ENCODE peak calls at places on chromosomes 5 and 9, in nine cellular contexts. I is AG09309, T is HCT116, Y is GM23338, K is hepatocyte, N is body of pancreas, B is kidney epithelial cell, V is bronchial epithelial cell, L is pancreas. C is an unnamed sample.

GRCh38 chr5:169716287-169716686 is 79.2 kb downstream of the DOCK2 start:
- DNase-seq in I (peak; percentile 21), T (no peak), Y (no peak), K (no peak), N (no peak), B (peak; percentile 52), V (peak; percentile 81), L (no peak), C (peak; percentile 76)

GRCh38 chr5:57298985-57299491 is 125.2 kb downstream of the GPBP1 start:
- DNase-seq in I (peak; percentile 46), T (peak; percentile 79), Y (peak; percentile 88), K (peak; percentile 92), N (peak; percentile 23), B (peak; percentile 59), V (peak; percentile 72), L (no peak), C (peak; percentile 96)

GRCh38 chr9:128845186-128845931 is 15.8 kb upstream of the SPOUT1 start:
- DNase-seq in I (no peak), T (no peak), Y (peak; percentile 58), K (peak; percentile 44), N (no peak), B (no peak), V (peak; percentile 84), L (no peak), C (no peak)

GRCh38 chr9:34606908-34607307 is 5.0 kb downstream of the RPP25L start:
- DNase-seq in I (no peak), T (no peak), Y (no peak), K (peak; percentile 48), N (no peak), B (no peak), V (no peak), L (no peak), C (no peak)

GRCh38 chr9:92257327-92257726 is 36.2 kb downstream of the IARS1 start:
- DNase-seq in I (no peak), T (no peak), Y (no peak), K (no peak), N (no peak), B (no peak), V (no peak), L (no peak), C (no peak)

GRCh38 chr5:36875789-36876388 is 680 bp upstream of the NIPBL start:
- DNase-seq in I (no peak), T (peak; percentile 51), Y (peak; percentile 73), K (peak; percentile 92), N (peak; percentile 87), B (no peak), V (peak; percentile 55), L (peak; percentile 76), C (peak; percentile 71)

GRCh38 chr5:142569905-142570304 is 116.0 kb downstream of the FGF1 start:
- DNase-seq in I (no peak), T (no peak), Y (no peak), K (no peak), N (no peak), B (no peak), V (no peak), L (no peak), C (no peak)

GRCh38 chr5:142861011-142861410 is 90.8 kb downstream of the ARHGAP26 start:
- DNase-seq in I (no peak), T (no peak), Y (no peak), K (no peak), N (no peak), B (no peak), V (no peak), L (no peak), C (no peak)

GRCh38 chr5:159825551-159826051 is 90.7 kb upstream of the ADRA1B start:
- DNase-seq in I (no peak), T (no peak), Y (no peak), K (no peak), N (no peak), B (no peak), V (no peak), L (no peak), C (peak; percentile 32)

GRCh38 chr5:96110289-96110688 is 148.6 kb upstream of the ELL2 start:
- DNase-seq in I (no peak), T (no peak), Y (no peak), K (no peak), N (no peak), B (no peak), V (no peak), L (no peak), C (no peak)

GRCh38 chr5:143801251-143801650 is 10.7 kb upstream of the HMHB1 start:
- DNase-seq in I (no peak), T (no peak), Y (no peak), K (no peak), N (no peak), B (no peak), V (no peak), L (no peak), C (no peak)

GRCh38 chr9:129230302-129230701 is 52.2 kb upstream of the IER5L start:
- DNase-seq in I (no peak), T (no peak), Y (no peak), K (no peak), N (no peak), B (no peak), V (no peak), L (no peak), C (no peak)

DNA sequence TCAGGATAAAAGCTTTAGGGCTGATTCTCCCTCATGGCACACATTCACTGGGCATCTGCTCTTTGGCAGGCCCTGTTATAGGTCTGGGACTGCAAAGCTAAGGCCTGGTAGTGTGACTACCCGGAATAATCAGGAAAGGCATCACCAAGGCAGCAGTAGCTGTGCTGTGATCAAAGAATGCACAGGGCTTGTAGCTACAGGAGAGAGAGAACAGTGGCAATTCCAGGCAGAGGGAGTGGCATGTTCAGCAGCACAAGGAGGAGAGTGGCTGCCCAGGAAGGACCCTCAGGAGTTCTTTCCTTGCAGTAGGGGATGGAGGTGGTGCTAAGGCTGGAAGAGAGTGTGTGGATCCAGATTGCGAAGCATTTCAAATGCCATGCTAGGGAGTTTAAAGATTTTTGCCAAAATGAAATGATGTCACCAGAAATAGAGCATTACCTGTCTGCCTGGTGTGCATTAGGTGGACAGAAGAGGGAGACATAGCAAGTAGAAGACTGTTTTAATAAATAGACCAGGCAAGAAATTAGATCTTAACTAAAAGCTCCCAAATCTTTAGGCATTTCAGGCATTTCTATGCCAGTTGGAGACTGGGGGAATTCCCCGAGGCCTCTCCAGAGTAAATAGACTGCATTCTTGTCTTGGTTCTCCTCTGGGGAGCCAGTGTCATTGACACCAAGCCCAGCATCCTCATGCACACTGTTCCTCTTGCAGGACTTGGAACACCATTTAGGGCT is 69.1 kb downstream of the GPR21 start:
- DNase-seq in I (no peak), T (no peak), Y (peak; percentile 70), K (no peak), N (no peak), B (no peak), V (peak; percentile 62), L (no peak), C (no peak)
- TF ChIP-seq CTCF in I (peak; percentile 32), T (peak; percentile 13), Y (no peak), K (peak; percentile 55), N (no peak), B (peak; percentile 47), V (peak; percentile 34), L (no peak), C (no peak)

GRCh38 chr9:95171001-95171400 is 146.5 kb downstream of the FANCC start:
- DNase-seq in I (no peak), T (no peak), Y (peak; percentile 13), K (no peak), N (no peak), B (no peak), V (peak; percentile 81), L (no peak), C (peak; percentile 40)
- H3K4me3 ChIP-seq in I (no peak overlapping the region), T (no peak overlapping the region), Y (peak overlapping the region; percentile 26), K (no peak overlapping the region), N (no peak overlapping the region), B (no peak overlapping the region), V (no peak overlapping the region), L (no peak overlapping the region), C (no peak overlapping the region)

GRCh38 chr5:172707285-172708182 is 63.5 kb downstream of the DUSP1 start:
- DNase-seq in I (peak; percentile 17), T (no peak), Y (peak; percentile 81), K (peak; percentile 72), N (no peak), B (no peak), V (peak; percentile 57), L (no peak), C (peak; percentile 52)
- TF ChIP-seq CTCF in I (peak; percentile 79), T (no peak), Y (peak; percentile 55), K (peak; percentile 60), N (peak; percentile 30), B (peak; percentile 79), V (peak; percentile 69), L (no peak), C (peak; percentile 40)

GRCh38 chr5:119032653-119033052 is 38.2 kb upstream of the DMXL1 start:
- DNase-seq in I (no peak), T (no peak), Y (no peak), K (no peak), N (no peak), B (no peak), V (no peak), L (no peak), C (no peak)

GRCh38 chr5:119028575-119028974 is 40.2 kb upstream of the DTWD2 start:
- DNase-seq in I (no peak), T (no peak), Y (no peak), K (no peak), N (no peak), B (no peak), V (no peak), L (no peak), C (no peak)

GRCh38 chr5:119031905-119032304 is 39.0 kb upstream of the DMXL1 start:
- DNase-seq in I (no peak), T (peak; percentile 34), Y (peak; percentile 13), K (no peak), N (no peak), B (peak; percentile 12), V (peak; percentile 29), L (no peak), C (no peak)

GRCh38 chr5:119033135-119033534 is 37.8 kb upstream of the DMXL1 start:
- DNase-seq in I (no peak), T (no peak), Y (no peak), K (no peak), N (no peak), B (no peak), V (no peak), L (no peak), C (no peak)

DNA sequence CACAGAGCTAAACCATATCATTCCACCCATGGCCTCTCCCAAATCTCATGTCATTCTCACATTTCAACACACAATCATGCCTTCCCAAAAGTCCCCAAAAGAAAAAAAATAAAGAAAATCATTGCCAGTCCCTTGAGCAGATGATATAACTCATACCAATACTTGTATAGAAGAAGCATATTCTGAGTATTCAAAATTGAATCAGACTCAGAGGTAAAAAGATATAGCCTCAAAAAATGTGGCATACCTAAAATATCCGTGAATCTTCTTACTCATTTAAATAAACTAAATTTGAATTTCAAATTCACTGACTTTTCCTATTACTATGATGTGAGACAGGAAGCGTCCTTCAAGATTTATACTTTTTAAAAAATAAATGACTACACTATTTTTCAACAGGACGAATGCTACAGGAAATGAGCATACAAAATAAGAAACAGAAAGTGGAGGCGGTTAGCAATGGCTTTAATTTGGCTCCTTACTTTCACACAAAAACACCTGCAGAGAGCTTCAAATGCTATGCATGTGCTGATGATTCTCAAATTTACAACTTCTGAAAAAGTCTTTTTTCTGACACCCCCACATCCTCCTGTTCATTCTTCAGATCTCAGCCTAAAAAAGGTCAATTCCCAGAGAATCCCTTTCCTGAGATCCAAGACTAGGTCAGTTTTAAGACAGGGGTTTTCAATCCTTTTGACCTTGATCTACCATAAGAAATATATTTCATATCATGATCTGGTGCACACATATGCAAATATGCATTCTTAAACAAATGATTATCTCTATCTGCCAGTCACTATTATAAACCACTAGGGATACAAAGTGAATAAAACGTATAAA is 39.6 kb upstream of the DMXL1 start:
- DNase-seq in I (no peak), T (no peak), Y (no peak), K (no peak), N (no peak), B (no peak), V (no peak), L (no peak), C (no peak)
- H3K4me3 ChIP-seq in I (no peak overlapping the region), T (no peak overlapping the region), Y (no peak overlapping the region), K (no peak overlapping the region), N (no peak overlapping the region), B (no peak overlapping the region), V (no peak overlapping the region), L (no peak overlapping the region), C (no peak overlapping the region)

C was measured in fibroblast of the aortic adventitia.